ENCODE peak calls at places on chromosomes 11 and 22, in seven cellular contexts. E is stimulated activated CD4-positive, alpha-beta T cell treated with anti-CD3 and anti-CD28 coated beads, Interleukin-12 subunit alpha, Interleukin-12 subunit beta, amount 100 ng/mL, for 48 hours; A is erythroblast; V is right cardiac atrium; L is posterior vena cava; X is cerebellum; D is T-helper 2 cell. I is an unnamed sample.

GRCh38 chr11:83600656-83601055 is 314.5 kb upstream of the CCDC90B start:
- DNase-seq in D (no peak), L (no peak), X (no peak), E (no peak), A (no peak), V (no peak), I (no peak)

GRCh38 chr11:78808903-78809302 is 234.2 kb upstream of the NARS2 start:
- DNase-seq in E (no peak), X (no peak), A (no peak), V (no peak), L (no peak), D (no peak), I (no peak)

GRCh38 chr11:129734654-129735053 is 81.0 kb upstream of the TMEM45B start:
- DNase-seq in A (no peak), V (no peak), L (no peak), D (no peak), X (no peak), E (no peak), I (no peak)

GRCh38 chr11:78651923-78652602 is 77.4 kb upstream of the NARS2 start:
- DNase-seq in X (no peak), L (no peak), V (no peak), A (no peak), E (peak), D (peak), I (no peak)

GRCh38 chr11:14687943-14688627 is 44.5 kb downstream of the PDE3B start:
- DNase-seq in L (no peak), D (no peak), V (no peak), X (no peak), E (no peak), A (no peak), I (no peak)

GRCh38 chr11:118417801-118418200 is 16.4 kb downstream of the ATP5MG start:
- DNase-seq in V (no peak), A (no peak), L (no peak), X (no peak), D (no peak), E (no peak), I (no peak)

GRCh38 chr11:122882189-122882808 is at the start of gene JHY:
- DNase-seq in A (no peak), L (no peak), E (no peak), X (no peak), D (no peak), V (no peak), I (no peak)

GRCh38 chr11:132062541-132062940 is 692.1 kb downstream of the NTM start:
- DNase-seq in X (no peak), A (no peak), V (no peak), D (no peak), E (no peak), L (no peak), I (no peak)

GRCh38 chr11:113475160-113475761 is at the start of gene DRD2:
- DNase-seq in V (no peak), D (no peak), X (no peak), A (no peak), E (no peak), L (no peak), I (no peak)

GRCh38 chr22:46617250-46618103 is 2.7 kb upstream of the GRAMD4 start:
- DNase-seq in V (peak), E (no peak), L (no peak), D (no peak), X (no peak), A (no peak), I (no peak)

GRCh38 chr11:78181155-78181554 is 7.3 kb downstream of the KCTD21 start:
- DNase-seq in E (no peak), L (no peak), X (no peak), A (no peak), D (no peak), V (no peak), I (no peak)

GRCh38 chr11:3723014-3723708 is 52.0 kb upstream of the CHRNA10 start:
- DNase-seq in X (no peak), A (peak), D (no peak), E (no peak), V (no peak), L (no peak), I (no peak)

GRCh38 chr11:119786431-119787073 is 57.6 kb upstream of the NECTIN1 start:
- DNase-seq in L (peak), V (no peak), X (no peak), A (no peak), D (no peak), E (no peak), I (no peak)

GRCh38 chr11:19555266-19555665 is 157.4 kb upstream of the NAV2 start:
- DNase-seq in V (no peak), E (no peak), A (no peak), X (no peak), L (no peak), D (no peak), I (no peak)

GRCh38 chr11:68016904-68017817 is 7.0 kb downstream of the ALDH3B1 start:
- DNase-seq in E (no peak), X (no peak), L (no peak), V (no peak), D (no peak), A (peak), I (no peak)

GRCh38 chr11:37141707-37142106 is 543.7 kb upstream of the RAG2 start:
- DNase-seq in D (no peak), E (no peak), A (no peak), X (no peak), V (no peak), L (no peak), I (no peak)

GRCh38 chr22:44224166-44224565 is 43.4 kb downstream of the PARVG start:
- DNase-seq in D (no peak), A (no peak), X (no peak), E (no peak), L (peak), V (no peak), I (no peak)

GRCh38 chr11:1297576-1298473 is 11.6 kb downstream of the TOLLIP start:
- DNase-seq in E (no peak), D (no peak), V (peak), L (peak), A (no peak), X (peak), I (no peak)

GRCh38 chr11:113189909-113190667 is 124.3 kb upstream of the TTC12 start:
- DNase-seq in X (no peak), L (peak), D (no peak), E (no peak), A (peak), V (peak), I (no peak)

GRCh38 chr11:96008161-96008560 is 84.3 kb upstream of the MTMR2 start:
- DNase-seq in A (no peak), V (no peak), X (no peak), E (no peak), L (no peak), D (no peak), I (no peak)

GRCh38 chr11:19790831-19791552 is 78.4 kb downstream of the NAV2 start:
- DNase-seq in V (no peak), A (no peak), L (no peak), D (no peak), E (no peak), X (no peak), I (no peak)

GRCh38 chr11:128551641-128552335 is 35.6 kb downstream of the ETS1 start:
- DNase-seq in E (no peak), D (no peak), A (no peak), L (no peak), V (no peak), X (no peak), I (no peak)

GRCh38 chr22:19718255-19719054 is 4.2 kb downstream of the SEPTIN5 start:
- DNase-seq in D (no peak), L (no peak), X (no peak), V (peak), E (no peak), A (no peak), I (no peak)

I was measured in GM12891.